ENCODE peak calls at places on chromosome 14, in five cellular contexts. H is pancreas, A is H9, Q is PC-3, X is GM23338. F is an unnamed sample.

GRCh38 chr14:52077261-52077984 is 8.6 kb upstream of the NID2 start:
- DNase-seq in H (no peak), A (no peak), Q (peak), X (no peak), F (no peak)

GRCh38 chr14:61188936-61189808 is 92.0 kb downstream of the TMEM30B start:
- DNase-seq in H (no peak), A (peak), Q (peak), X (peak), F (peak)

GRCh38 chr14:60506985-60507829 is 1.7 kb upstream of the SIX6 start:
- DNase-seq in H (no peak), A (peak), Q (no peak), X (peak), F (no peak)

GRCh38 chr14:50351016-50351415 is 38.9 kb downstream of the DMAC2L start:
- DNase-seq in H (no peak), A (no peak), Q (no peak), X (no peak), F (no peak)

GRCh38 chr14:99644723-99645544 is at the start of gene HHIPL1:
- DNase-seq in H (no peak), A (no peak), Q (peak), X (peak), F (no peak)

GRCh38 chr14:53828820-53829219 is 127.8 kb downstream of the BMP4 start:
- DNase-seq in H (no peak), A (no peak), Q (no peak), X (no peak), F (no peak)

GRCh38 chr14:103562135-103562384 is 397 bp downstream of the BAG5 start:
- DNase-seq in H (no peak), A (no peak), Q (peak), X (peak), F (no peak)

GRCh38 chr14:75877292-75877691 is 104.5 kb downstream of the TGFB3 start:
- DNase-seq in H (no peak), A (no peak), Q (peak), X (no peak), F (no peak)

GRCh38 chr14:71319646-71320045 is 412.4 kb downstream of the PCNX1 start:
- DNase-seq in H (no peak), A (no peak), Q (peak), X (peak), F (no peak)

GRCh38 chr14:37230551-37231194 is 32.9 kb downstream of the MIPOL1 start:
- DNase-seq in H (no peak), A (no peak), Q (peak), X (peak), F (no peak)

GRCh38 chr14:24692382-24693352 is 58.7 kb upstream of the GZMB start:
- DNase-seq in H (no peak), A (no peak), Q (no peak), X (no peak), F (no peak)

GRCh38 chr14:76267322-76268012 is 108.5 kb upstream of the ESRRB start:
- DNase-seq in H (peak), A (peak), Q (no peak), X (peak), F (peak)

GRCh38 chr14:72763892-72764291 is 130.0 kb downstream of the DPF3 start:
- DNase-seq in H (no peak), A (no peak), Q (no peak), X (peak), F (peak)

GRCh38 chr14:77862154-77862783 is 62.4 kb downstream of the ADCK1 start:
- DNase-seq in H (peak), A (peak), Q (peak), X (peak), F (peak)

GRCh38 chr14:62691613-62692489 is 353.4 kb downstream of the KCNH5 start:
- DNase-seq in H (no peak), A (no peak), Q (peak), X (no peak), F (no peak)

GRCh38 chr14:35689000-35689460 is 120.1 kb downstream of the RALGAPA1 start:
- DNase-seq in H (no peak), A (no peak), Q (no peak), X (no peak), F (no peak)

GRCh38 chr14:68784995-68785816 is 7.7 kb downstream of the ZFP36L1 start:
- DNase-seq in H (no peak), A (no peak), Q (peak), X (no peak), F (peak)

GRCh38 chr14:47536341-47536740 is 139.1 kb downstream of the MDGA2 start:
- DNase-seq in H (no peak), A (no peak), Q (no peak), X (peak), F (no peak)

GRCh38 chr14:90996967-90997366 is 63.5 kb downstream of the RPS6KA5 start:
- DNase-seq in H (no peak), A (no peak), Q (no peak), X (no peak), F (no peak)

GRCh38 chr14:91004987-91005386 is 55.5 kb downstream of the RPS6KA5 start:
- DNase-seq in H (no peak), A (no peak), Q (no peak), X (no peak), F (no peak)

GRCh38 chr14:90995785-90996184 is 64.7 kb downstream of the RPS6KA5 start:
- DNase-seq in H (no peak), A (no peak), Q (peak), X (no peak), F (no peak)

GRCh38 chr14:90993792-90994191 is 66.6 kb downstream of the RPS6KA5 start:
- DNase-seq in H (no peak), A (no peak), Q (no peak), X (no peak), F (no peak)

DNA sequence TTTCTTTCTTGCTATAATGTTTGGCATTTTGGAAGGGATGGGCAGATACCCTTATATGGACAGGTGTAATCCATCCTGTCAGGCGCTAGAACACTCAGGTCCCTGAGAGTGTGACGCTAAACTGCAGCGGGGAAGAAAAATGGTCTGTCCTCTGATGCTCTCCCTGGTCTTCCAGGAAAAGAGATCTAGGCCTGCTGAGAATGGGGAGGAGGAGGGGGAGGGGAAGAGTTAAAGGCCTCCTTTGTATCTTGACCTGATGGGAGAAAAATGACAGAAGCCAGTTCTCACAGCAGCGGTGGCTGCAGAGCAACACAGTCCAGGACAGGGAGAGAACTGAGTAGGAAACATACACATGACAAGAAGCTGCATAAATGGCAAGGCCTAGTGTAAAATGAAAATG is 61.1 kb downstream of the RPS6KA5 start:
- DNase-seq in H (no peak), A (no peak), Q (no peak), X (peak), F (no peak)
- H3K27ac ChIP-seq in H (no peak), A (no peak), Q (no peak), X (no peak), F (no peak)

DNA sequence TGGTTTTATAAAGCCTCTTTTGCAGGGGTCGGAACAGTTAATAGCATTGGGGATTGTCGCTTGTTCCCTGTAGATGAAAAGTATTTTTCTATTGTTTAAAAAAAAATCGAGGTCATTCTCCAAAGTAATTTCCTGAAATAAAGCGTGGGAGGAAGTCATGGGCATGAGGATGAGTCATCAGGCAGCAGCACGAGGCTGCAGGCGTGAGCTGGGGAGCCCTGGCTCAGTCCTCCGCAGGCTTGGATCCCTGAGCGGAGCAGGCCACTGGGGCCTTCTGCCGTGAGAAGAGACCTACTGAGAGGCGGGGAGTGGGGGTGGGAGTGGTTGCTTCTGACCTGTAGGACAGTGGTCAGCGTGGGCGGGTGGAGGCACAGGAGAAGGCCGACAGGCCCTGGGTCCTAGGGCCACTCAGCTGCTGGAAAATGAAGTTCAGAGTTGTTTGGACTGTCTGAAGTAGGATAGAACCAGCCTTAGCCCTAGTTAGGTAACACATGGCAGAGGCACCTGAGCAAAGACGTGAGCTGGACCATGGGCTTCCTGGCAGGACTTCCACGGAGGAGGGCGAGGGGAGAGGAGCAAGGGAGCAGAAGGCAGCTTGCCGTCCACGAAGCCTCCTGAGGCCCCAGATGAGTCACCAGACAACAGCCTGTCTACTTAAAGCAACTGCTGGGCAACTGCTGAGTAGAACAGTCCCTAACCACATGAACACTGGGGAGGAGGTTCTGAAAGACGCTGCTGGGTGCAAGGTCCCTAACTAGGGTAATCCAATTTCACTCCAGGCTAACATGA is 21.1 kb upstream of the LGALS3 start:
- DNase-seq in H (peak), A (peak), Q (peak), X (no peak), F (peak)
- H3K27ac ChIP-seq in H (peak), A (no peak), Q (peak), X (no peak), F (peak)

DNA sequence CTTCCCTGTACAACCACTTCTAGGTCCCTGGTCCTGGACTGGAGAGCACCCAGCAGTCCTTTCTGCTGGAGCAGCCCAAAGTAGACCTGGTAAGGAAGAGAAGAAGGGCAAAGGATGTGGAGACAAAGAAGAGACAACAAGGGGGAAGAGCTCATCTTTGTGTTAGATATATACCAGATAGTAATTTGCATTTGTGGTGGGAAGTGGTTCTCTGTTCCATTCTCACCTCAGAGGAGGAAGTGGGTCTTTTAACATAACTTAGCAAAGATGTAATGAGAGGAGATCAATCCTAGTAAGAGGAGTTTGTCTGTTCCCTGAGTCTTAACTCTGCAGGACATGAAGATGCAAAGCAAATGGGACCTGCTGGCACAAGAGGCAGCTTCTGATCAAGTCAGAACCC is 8.0 kb downstream of the CCDC198 start:
- DNase-seq in H (no peak), A (no peak), Q (no peak), X (no peak), F (no peak)
- H3K27ac ChIP-seq in H (no peak), A (no peak), Q (no peak), X (no peak), F (no peak)

GRCh38 chr14:104694475-104694950 is 5.1 kb downstream of the INF2 start:
- DNase-seq in H (peak), A (no peak), Q (no peak), X (no peak), F (no peak)
- H3K27ac ChIP-seq in H (no peak), A (no peak), Q (peak), X (peak), F (no peak)

DNA sequence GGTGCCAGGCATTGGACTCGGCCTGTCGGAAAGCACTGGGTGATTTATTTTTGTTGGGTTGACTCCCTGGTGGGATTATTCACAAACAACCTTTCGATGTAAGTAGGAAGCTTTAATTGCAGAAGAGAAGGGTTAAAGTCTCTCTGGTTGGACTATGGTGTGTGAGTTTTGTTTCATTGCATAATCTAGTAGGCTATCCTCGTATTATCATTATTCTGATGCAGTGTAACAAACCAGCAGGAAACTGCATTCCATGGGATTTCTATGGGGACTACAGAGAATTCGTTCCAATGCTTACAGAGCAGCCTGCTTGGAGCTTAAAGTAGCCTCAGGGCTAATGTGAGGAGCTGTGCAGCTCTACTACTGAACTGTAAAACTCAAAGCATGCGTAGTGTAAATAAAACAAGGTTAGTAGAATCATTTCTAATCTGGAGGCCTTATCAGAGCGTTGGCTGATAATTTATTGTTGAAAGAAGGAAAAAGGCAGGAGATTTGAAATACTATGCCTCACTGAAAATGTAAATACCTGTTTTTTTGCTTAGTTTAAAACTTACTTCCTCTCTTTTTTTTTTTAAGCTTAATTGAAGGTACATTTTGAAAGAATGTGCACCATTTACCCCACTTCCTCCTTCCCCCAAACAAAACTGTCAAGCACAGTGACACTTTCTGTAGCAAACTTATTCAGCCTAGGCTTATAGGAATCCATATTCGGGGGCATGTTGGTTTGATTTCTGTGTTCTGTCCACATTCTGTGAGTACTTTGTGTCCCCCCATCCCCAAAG is 226.7 kb downstream of the NPAS3 start:
- DNase-seq in H (no peak), A (no peak), Q (peak), X (peak), F (no peak)
- H3K27ac ChIP-seq in H (no peak), A (no peak), Q (no peak), X (no peak), F (no peak)

DNA sequence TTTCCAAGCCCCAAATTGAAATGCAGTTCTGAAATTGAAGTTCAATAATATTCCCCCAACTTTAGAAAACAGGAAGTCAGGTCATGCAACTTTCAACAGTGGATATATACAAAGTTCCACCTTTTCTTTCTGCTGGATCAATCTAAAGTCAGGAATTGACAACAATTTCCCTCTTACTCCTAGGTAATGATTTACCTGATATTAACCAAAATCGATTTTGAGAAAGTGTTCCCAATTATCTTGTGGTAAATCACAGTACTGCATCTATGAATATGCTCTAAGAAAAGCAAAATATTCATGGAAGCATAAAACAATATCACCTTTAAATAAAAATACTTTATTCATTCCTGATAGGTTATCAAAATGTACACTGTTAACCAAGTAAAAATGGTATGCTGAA is 28.4 kb downstream of the BDKRB1 start:
- DNase-seq in H (no peak), A (no peak), Q (no peak), X (no peak), F (no peak)
- H3K27ac ChIP-seq in H (no peak), A (no peak), Q (no peak), X (no peak), F (no peak)

F was measured in colonic mucosa.